ENCODE peak calls at places on chromosome 14, in seven cellular contexts. D is iPS DF 6.9; R is stimulated activated CD4-positive, alpha-beta T cell treated with anti-CD3 and anti-CD28 coated beads, Interleukin-2, amount 100 ng/mL, for 24 hours; J is astrocyte of the spinal cord; C is caudate nucleus; Q is sciatic nerve; U is AG10803. I is an unnamed sample.

GRCh38 chr14:20687362-20688166 is 1.0 kb upstream of the ANG start:
- DNase-seq in D (no peak), Q (no peak), C (no peak), J (no peak), U (no peak), R (no peak), I (no peak)

GRCh38 chr14:62409909-62410308 is 635.3 kb downstream of the KCNH5 start:
- DNase-seq in R (no peak), C (no peak), Q (no peak), J (peak; percentile 65), U (peak; percentile 50), D (no peak), I (no peak)

GRCh38 chr14:103880334-103880985 is 33.1 kb upstream of the PPP1R13B start:
- DNase-seq in R (no peak), D (no peak), C (no peak), J (peak; percentile 63), Q (peak; percentile 90), U (peak; percentile 83), I (no peak)

GRCh38 chr14:101365329-101366158 is 195.8 kb upstream of the DIO3 start:
- DNase-seq in C (no peak), D (no peak), R (no peak), U (no peak), Q (peak; percentile 59), J (no peak), I (no peak)

GRCh38 chr14:94364964-94365363 is 23.4 kb downstream of the SERPINA1 start:
- DNase-seq in R (no peak), D (no peak), C (no peak), U (no peak), Q (no peak), J (no peak), I (no peak)

GRCh38 chr14:24279301-24280186 is 8.1 kb upstream of the RABGGTA start:
- DNase-seq in C (peak; percentile 23), J (no peak), Q (no peak), U (no peak), D (no peak), R (peak; percentile 61), I (no peak)

GRCh38 chr14:39211109-39211741 is 22.5 kb upstream of the MIA2 start:
- DNase-seq in D (no peak), J (no peak), R (no peak), C (no peak), U (no peak), Q (no peak), I (no peak)

GRCh38 chr14:75340921-75341320 is 62.3 kb downstream of the FOS start:
- DNase-seq in C (peak; percentile 13), U (no peak), Q (peak; percentile 82), R (no peak), J (peak; percentile 3), D (no peak), I (no peak)

GRCh38 chr14:100578552-100578951 is 8.7 kb downstream of the BEGAIN start:
- DNase-seq in C (no peak), J (no peak), U (peak; percentile 8), R (no peak), D (no peak), Q (peak; percentile 12), I (no peak)

GRCh38 chr14:52860910-52861309 is 69.5 kb upstream of the GNPNAT1 start:
- DNase-seq in J (no peak), D (no peak), C (no peak), R (no peak), Q (no peak), U (no peak), I (no peak)

GRCh38 chr14:106442857-106443256 is 916.5 kb downstream of the TMEM121 start:
- DNase-seq in D (no peak), J (no peak), R (peak; percentile 52), C (no peak), Q (no peak), U (no peak), I (no peak)

GRCh38 chr14:100122481-100123215 is 36.8 kb downstream of the DEGS2 start:
- DNase-seq in C (no peak), R (no peak), J (no peak), D (no peak), U (no peak), Q (no peak), I (no peak)

GRCh38 chr14:75513911-75514672 is 8.2 kb upstream of the BATF start:
- DNase-seq in U (no peak), J (no peak), D (no peak), R (no peak), C (no peak), Q (no peak), I (no peak)

GRCh38 chr14:22981090-22982012 is 1.0 kb downstream of the AJUBA start:
- DNase-seq in R (no peak), D (no peak), Q (no peak), C (no peak), U (no peak), J (peak; percentile 29), I (no peak)

GRCh38 chr14:92649934-92650545 is 98.4 kb downstream of the LGMN start:
- DNase-seq in Q (peak; percentile 80), J (peak; percentile 51), R (no peak), C (peak; percentile 60), D (no peak), U (peak; percentile 96), I (no peak)

GRCh38 chr14:105491366-105492006 is 440 bp downstream of the TEDC1 start:
- DNase-seq in U (no peak), R (peak; percentile 88), C (peak; percentile 77), D (no peak), Q (peak; percentile 91), J (peak; percentile 39), I (no peak)

GRCh38 chr14:102389261-102389660 is 26.5 kb downstream of the TECPR2 start:
- DNase-seq in J (no peak), Q (no peak), D (no peak), C (no peak), R (no peak), U (no peak), I (no peak)

GRCh38 chr14:103348154-103348553 is 14.1 kb downstream of the EIF5 start:
- DNase-seq in J (peak; percentile 53), D (no peak), Q (no peak), R (no peak), C (no peak), U (no peak), I (no peak)

GRCh38 chr14:53190938-53191337 is 37.8 kb upstream of the DDHD1 start:
- DNase-seq in Q (no peak), J (no peak), D (no peak), C (peak; percentile 7), R (peak; percentile 75), U (no peak), I (no peak)

GRCh38 chr14:61472025-61472672 is 150.8 kb downstream of the PRKCH start:
- DNase-seq in U (peak; percentile 98), Q (no peak), J (peak; percentile 98), R (peak; percentile 48), D (no peak), C (no peak), I (no peak)

GRCh38 chr14:52430474-52430873 is 116.4 kb downstream of the PTGER2 start:
- DNase-seq in D (no peak), J (no peak), U (no peak), R (no peak), C (no peak), Q (no peak), I (no peak)

GRCh38 chr14:67396381-67396965 is 15.5 kb downstream of the PLEK2 start:
- DNase-seq in Q (no peak), J (peak; percentile 32), C (no peak), D (no peak), R (no peak), U (peak; percentile 66), I (no peak)

GRCh38 chr14:31339743-31340142 is 80.6 kb downstream of the HEATR5A start:
- DNase-seq in J (no peak), C (no peak), U (no peak), R (no peak), D (no peak), Q (no peak), I (no peak)

GRCh38 chr14:93986972-93987371 is 10.1 kb upstream of the CCDC197 start:
- DNase-seq in D (no peak), R (no peak), C (no peak), U (no peak), J (no peak), Q (no peak), I (no peak)

GRCh38 chr14:52266782-52267181 is 716 bp upstream of the PTGDR start:
- DNase-seq in Q (no peak), J (no peak), D (no peak), U (peak; percentile 12), R (no peak), C (no peak), I (no peak)

GRCh38 chr14:20684662-20685456 is 499 bp downstream of the RNASE4 start:
- DNase-seq in J (peak; percentile 56), R (no peak), Q (no peak), U (peak; percentile 69), C (no peak), D (no peak), I (no peak)

GRCh38 chr14:67579040-67579439 is 21.0 kb downstream of the PIGH start:
- DNase-seq in U (no peak), J (no peak), D (no peak), Q (peak; percentile 28), R (no peak), C (no peak), I (no peak)

GRCh38 chr14:33229269-33229924 is 290.7 kb downstream of the NPAS3 start:
- DNase-seq in J (peak; percentile 45), C (peak; percentile 67), Q (no peak), R (no peak), U (peak; percentile 5), D (no peak), I (no peak)

GRCh38 chr14:101276309-101277091 is 284.8 kb upstream of the DIO3 start:
- DNase-seq in D (no peak), Q (no peak), U (no peak), R (no peak), J (no peak), C (no peak), I (no peak)

GRCh38 chr14:69613312-69614073 is 2.1 kb downstream of the SUSD6 start:
- DNase-seq in R (no peak), J (no peak), U (no peak), C (no peak), Q (no peak), D (no peak), I (no peak)

GRCh38 chr14:68638056-68638816 is 154.6 kb downstream of the ZFP36L1 start:
- DNase-seq in D (no peak), U (no peak), R (peak; percentile 14), J (no peak), Q (no peak), C (no peak), I (no peak)